ENCODE peak calls at places on chromosomes 6 and 20, in six cellular contexts. R is psoas muscle; F is RWPE2; Q is effector memory CD8-positive, alpha-beta T cell; H is T-cell; X is PC-3. J is an unnamed sample.

GRCh38 chr6:46741910-46742309 is 4.8 kb upstream of the ANKRD66 start:
- ATAC-seq in Q (no peak), F (no peak), H (no peak), R (no peak), X (no peak), J (no peak)

GRCh38 chr6:47440722-47441121 is 36.9 kb upstream of the CD2AP start:
- ATAC-seq in Q (no peak), H (no peak), X (peak), F (no peak), R (peak), J (no peak)

GRCh38 chr20:51639206-51639832 is 96.8 kb upstream of the NFATC2 start:
- ATAC-seq in R (peak), H (no peak), X (peak), Q (peak), F (peak), J (peak)

GRCh38 chr20:44010162-44010704 is 95.6 kb downstream of the TOX2 start:
- ATAC-seq in X (no peak), Q (peak), F (no peak), R (no peak), H (peak), J (no peak)

GRCh38 chr6:26258199-26258977 is 106.6 kb upstream of the BTN3A2 start:
- ATAC-seq in R (no peak), H (no peak), X (peak), F (no peak), Q (no peak), J (no peak)

GRCh38 chr20:62330576-62331317 is 27.9 kb downstream of the ADRM1 start:
- ATAC-seq in F (peak), H (no peak), R (no peak), Q (no peak), X (peak), J (no peak)

GRCh38 chr6:118722820-118723526 is 71.6 kb upstream of the CEP85L start:
- ATAC-seq in F (no peak), R (no peak), H (no peak), Q (no peak), X (no peak), J (no peak)

GRCh38 chr6:41723178-41723935 is 12.1 kb downstream of the TFEB start:
- ATAC-seq in Q (peak), F (peak), X (peak), R (peak), H (peak), J (no peak)

GRCh38 chr6:90472716-90473115 is 114.2 kb downstream of the MAP3K7 start:
- ATAC-seq in F (no peak), R (no peak), H (peak), Q (peak), X (no peak), J (peak)

GRCh38 chr6:111759413-111759835 is 113.8 kb downstream of the FYN start:
- ATAC-seq in R (no peak), H (peak), F (no peak), Q (peak), X (no peak), J (peak)

GRCh38 chr6:11811644-11812264 is 33.2 kb upstream of the ADTRP start:
- ATAC-seq in H (no peak), Q (no peak), F (no peak), X (no peak), R (no peak), J (peak)

GRCh38 chr6:53846250-53846649 is 51.4 kb downstream of the LRRC1 start:
- ATAC-seq in F (no peak), H (no peak), Q (no peak), X (no peak), R (no peak), J (no peak)

GRCh38 chr6:25866011-25866410 is 8.0 kb downstream of the SLC17A3 start:
- ATAC-seq in R (no peak), Q (peak), X (no peak), H (peak), F (no peak), J (peak)

GRCh38 chr20:53654932-53655674 is 61.5 kb upstream of the ZNF217 start:
- ATAC-seq in H (no peak), R (no peak), X (peak), F (no peak), Q (no peak), J (no peak)

GRCh38 chr6:52417675-52418111 is 2.4 kb upstream of the EFHC1 start:
- ATAC-seq in X (no peak), H (no peak), F (peak), R (no peak), Q (no peak), J (no peak)

GRCh38 chr6:5619249-5619648 is 357.9 kb downstream of the FARS2 start:
- ATAC-seq in X (no peak), H (peak), R (no peak), Q (peak), F (no peak), J (peak)

GRCh38 chr6:88120635-88121034 is 45.5 kb downstream of the CNR1 start:
- ATAC-seq in F (no peak), Q (no peak), R (no peak), X (no peak), H (no peak), J (no peak)

GRCh38 chr20:5809495-5809894 is 59.3 kb downstream of the SHLD1 start:
- ATAC-seq in R (no peak), H (no peak), F (no peak), X (no peak), Q (no peak), J (no peak)

GRCh38 chr6:14824835-14825223 is 421.0 kb upstream of the JARID2 start:
- ATAC-seq in F (no peak), X (no peak), R (no peak), Q (no peak), H (no peak), J (no peak)

GRCh38 chr6:5093231-5094015 is 8.3 kb downstream of the PPP1R3G start:
- ATAC-seq in R (no peak), F (no peak), Q (no peak), X (no peak), H (no peak), J (no peak)

GRCh38 chr6:102680413-102680812 is 1286.9 kb downstream of the GRIK2 start:
- ATAC-seq in H (no peak), R (no peak), F (no peak), X (no peak), Q (no peak), J (no peak)

GRCh38 chr6:108875161-108875555 is 26.9 kb downstream of the ARMC2 start:
- ATAC-seq in X (no peak), Q (no peak), F (no peak), H (peak), R (no peak), J (peak)

GRCh38 chr6:121873595-121873994 is 438.1 kb downstream of the GJA1 start:
- ATAC-seq in R (no peak), F (no peak), X (no peak), H (no peak), Q (no peak), J (no peak)

GRCh38 chr6:56381852-56382251 is 134.5 kb upstream of the COL21A1 start:
- ATAC-seq in Q (no peak), R (no peak), F (peak), H (no peak), X (peak), J (no peak)

GRCh38 chr6:90195094-90195793 is 101.4 kb downstream of the BACH2 start:
- ATAC-seq in R (peak), Q (no peak), F (no peak), H (no peak), X (no peak), J (no peak)

GRCh38 chr6:107972413-107973096 is 14.5 kb upstream of the SEC63 start:
- ATAC-seq in F (no peak), H (no peak), R (no peak), Q (no peak), X (no peak), J (no peak)

GRCh38 chr6:381742-382461 is 9.7 kb upstream of the IRF4 start:
- ATAC-seq in Q (no peak), H (no peak), R (no peak), F (no peak), X (no peak), J (no peak)

GRCh38 chr20:52172392-52173047 is 19.1 kb downstream of the ZFP64 start:
- ATAC-seq in R (no peak), Q (no peak), X (no peak), H (no peak), F (peak), J (no peak)

GRCh38 chr6:26183237-26183580 is 96.0 kb downstream of the HFE start:
- ATAC-seq in Q (peak), X (no peak), F (peak), R (peak), H (peak), J (peak)

J was measured in activated T-helper 17 cell treated with anti-CD3 and anti-CD28 coated beads, Interleukin-2, amount 50 U/mL, for 72 hours.